ENCODE peak calls at places on chromosomes 2 and 18, in five cellular contexts. H is A549, V is mesendoderm, J is neuronal stem cell, E is fibroblast of lung. I is an unnamed sample.

GRCh38 chr2:37472959-37473358 is 128.5 kb downstream of the QPCT start:
- DNase-seq in V (peak), J (no peak), H (peak), E (peak), I (no peak)

GRCh38 chr18:3498705-3499451 is 48.9 kb downstream of the TGIF1 start:
- DNase-seq in H (peak), V (peak), J (peak), E (peak), I (no peak)

GRCh38 chr2:3404495-3404894 is 25.0 kb downstream of the TRAPPC12 start:
- DNase-seq in J (no peak), V (no peak), H (no peak), E (no peak), I (no peak)

GRCh38 chr2:10028988-10029874 is 14.1 kb upstream of the KLF11 start:
- DNase-seq in E (no peak), V (peak), H (no peak), J (no peak), I (no peak)

GRCh38 chr2:176199902-176200301 is 11.4 kb downstream of the HOXD1 start:
- DNase-seq in J (no peak), V (no peak), E (no peak), H (no peak), I (no peak)

GRCh38 chr2:63819765-63820717 is 21.7 kb upstream of the UGP2 start:
- DNase-seq in V (peak), J (no peak), E (peak), H (no peak), I (no peak)

GRCh38 chr18:52963481-52963880 is 623.5 kb downstream of the DCC start:
- DNase-seq in H (no peak), J (no peak), V (peak), E (no peak), I (no peak)

GRCh38 chr2:160246356-160246755 is 46.3 kb upstream of the ITGB6 start:
- DNase-seq in V (no peak), H (peak), J (no peak), E (peak), I (no peak)

GRCh38 chr2:20450201-20451108 is 3.6 kb downstream of the RHOB start:
- DNase-seq in J (no peak), H (peak), V (peak), E (peak), I (no peak)

GRCh38 chr2:72915907-72916742 is 1.2 kb upstream of the EMX1 start:
- DNase-seq in V (peak), E (peak), J (peak), H (peak), I (no peak)

GRCh38 chr18:57539702-57540101 is 46.8 kb downstream of the FECH start:
- DNase-seq in E (no peak), V (no peak), H (no peak), J (no peak), I (no peak)

GRCh38 chr2:81658227-81658626 is 1353.7 kb upstream of the LRRTM1 start:
- DNase-seq in J (no peak), V (no peak), H (peak), E (no peak), I (no peak)

GRCh38 chr2:150028337-150028736 is 440.8 kb upstream of the MMADHC start:
- DNase-seq in V (no peak), H (no peak), E (no peak), J (no peak), I (no peak)

GRCh38 chr2:143841935-143842334 is 678.0 kb downstream of the ZEB2 start:
- DNase-seq in H (peak), E (peak), J (no peak), V (peak), I (no peak)

GRCh38 chr2:235235977-235236767 is 257.7 kb upstream of the AGAP1 start:
- DNase-seq in V (no peak), J (no peak), H (no peak), E (no peak), I (no peak)

GRCh38 chr18:13563390-13563805 is 163.0 kb downstream of the FAM210A start:
- DNase-seq in J (no peak), E (no peak), V (no peak), H (no peak), I (no peak)

GRCh38 chr2:235734700-235735205 is 240.9 kb downstream of the AGAP1 start:
- DNase-seq in E (no peak), V (no peak), J (no peak), H (no peak), I (no peak)

GRCh38 chr2:68292108-68292710 is 27.5 kb downstream of the CNRIP1 start:
- DNase-seq in H (peak), J (no peak), E (peak), V (peak), I (peak)

GRCh38 chr18:49018961-49019445 is 68.2 kb upstream of the SMAD7 start:
- DNase-seq in J (no peak), E (no peak), V (no peak), H (no peak), I (no peak)

GRCh38 chr2:77013932-77014331 is 508.2 kb downstream of the LRRTM4 start:
- DNase-seq in E (no peak), V (no peak), H (no peak), J (no peak), I (no peak)

GRCh38 chr18:63237486-63237885 is 82.1 kb downstream of the BCL2 start:
- DNase-seq in E (no peak), H (peak), J (peak), V (peak), I (no peak)

GRCh38 chr18:76847926-76848325 is 25.6 kb downstream of the ZNF236 start:
- DNase-seq in E (no peak), V (peak), H (peak), J (no peak), I (no peak)

GRCh38 chr2:233476083-233476410 is 90.5 kb downstream of the USP40 start:
- DNase-seq in H (no peak), J (no peak), V (no peak), E (no peak), I (no peak)
- H3K4me3 ChIP-seq in H (no peak), J (no peak), V (no peak), E (no peak), I (no peak)

GRCh38 chr2:12727641-12728040 is 10.9 kb downstream of the TRIB2 start:
- DNase-seq in V (no peak), E (no peak), H (no peak), J (no peak), I (no peak)

GRCh38 chr2:12726271-12726670 is 9.5 kb downstream of the TRIB2 start:
- DNase-seq in V (no peak), H (no peak), E (no peak), J (no peak), I (no peak)

GRCh38 chr2:12723741-12724463 is 7.2 kb downstream of the TRIB2 start:
- DNase-seq in H (no peak), J (no peak), V (peak), E (no peak), I (no peak)

GRCh38 chr2:12727085-12727484 is 10.3 kb downstream of the TRIB2 start:
- DNase-seq in H (no peak), J (no peak), V (no peak), E (no peak), I (no peak)

DNA sequence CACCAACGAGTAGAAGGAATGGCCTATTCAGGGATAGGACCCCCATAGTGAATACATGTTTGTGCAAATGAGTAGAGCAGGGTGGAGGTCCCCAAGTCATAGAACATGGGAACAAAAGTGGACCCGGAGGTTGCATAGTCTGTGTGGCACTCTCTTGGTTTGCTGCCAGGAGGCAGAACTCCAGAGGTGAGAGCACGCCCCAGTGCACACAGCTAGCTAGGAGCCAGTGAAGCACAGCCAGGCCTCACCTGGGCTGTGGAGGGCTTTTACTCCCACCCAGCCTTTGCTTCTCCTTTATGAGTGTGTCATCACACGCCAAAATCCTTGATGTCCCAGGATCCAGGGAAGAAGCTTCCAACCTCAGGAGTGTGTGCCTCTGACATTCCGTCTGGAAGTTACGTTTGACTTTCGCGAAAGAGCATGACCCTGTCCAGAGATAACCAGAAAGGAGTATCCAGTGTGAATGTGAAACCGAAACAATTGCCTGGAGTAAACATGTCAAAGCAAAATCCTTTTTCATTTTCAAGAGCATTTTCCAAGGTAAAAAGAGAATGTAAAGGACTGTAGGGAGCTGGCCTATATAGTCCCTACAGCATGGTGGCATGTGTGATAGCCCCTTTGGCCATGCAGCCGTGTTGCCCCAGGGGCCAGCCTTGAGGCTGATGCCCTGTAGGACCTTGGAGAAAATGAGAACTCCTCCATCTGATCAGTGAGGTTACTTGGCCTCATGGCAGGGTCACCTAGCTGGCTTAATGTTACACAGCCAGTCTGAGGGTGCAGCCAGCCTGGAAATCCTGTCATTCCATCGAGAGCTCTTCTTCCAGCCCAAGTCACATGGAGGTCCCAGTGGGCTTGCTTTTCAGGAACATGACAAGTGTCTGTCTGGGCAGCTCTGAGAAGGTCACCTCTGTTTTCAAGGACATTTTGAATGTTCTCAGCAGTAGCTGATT is 8.8 kb downstream of the TRIB2 start:
- DNase-seq in H (no peak), E (no peak), V (no peak), J (no peak), I (no peak)
- H3K4me2 ChIP-seq in H (no peak), E (peak), V (no peak), J (no peak), I (no peak)

DNA sequence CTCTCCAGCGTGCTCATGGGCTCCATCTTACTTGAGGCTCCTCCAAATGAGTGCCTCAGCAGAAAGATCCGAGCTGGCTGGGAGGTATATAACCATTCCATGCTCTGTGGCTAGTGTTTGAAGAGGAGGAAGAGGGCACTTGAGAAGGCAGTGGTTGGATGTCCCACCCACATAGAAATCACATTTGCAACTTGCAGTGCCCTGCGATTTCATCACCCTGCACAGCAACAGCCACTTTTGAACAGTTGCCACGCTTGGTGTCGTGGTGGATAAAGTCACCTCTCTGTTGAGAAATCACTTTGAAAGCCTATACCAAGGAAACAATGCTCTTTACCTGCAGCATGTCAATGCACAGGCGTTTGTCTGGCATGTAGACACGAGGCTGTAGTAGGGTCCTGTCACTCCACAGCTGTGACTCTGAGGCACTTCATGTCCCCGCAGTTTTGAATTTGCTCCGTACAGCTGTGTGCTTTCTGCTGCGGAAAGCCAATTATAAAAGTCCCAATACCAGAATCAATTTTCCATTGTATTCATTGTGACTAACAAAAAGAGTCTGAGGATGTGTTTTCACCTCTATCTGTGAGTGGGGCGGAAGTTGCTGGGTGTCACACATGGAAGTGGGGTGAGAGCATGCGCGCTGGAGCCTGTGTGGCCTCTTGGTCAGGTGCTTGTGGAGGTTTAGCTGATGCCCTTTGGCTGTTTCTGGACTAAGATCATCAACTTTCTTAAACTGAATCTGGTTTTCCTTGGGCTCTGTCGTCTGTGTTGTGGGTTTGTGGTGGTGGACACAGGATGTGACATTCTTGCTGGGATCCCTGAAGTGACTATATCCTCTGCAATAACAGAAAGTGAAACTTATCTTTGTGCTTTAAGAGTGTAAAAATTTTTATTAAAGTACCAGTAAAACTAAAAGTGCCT is 2.8 kb downstream of the CNDP2 start:
- DNase-seq in H (no peak), V (no peak), E (peak), J (no peak), I (peak)
- H3K4me3 ChIP-seq in H (no peak), V (no peak), E (no peak), J (no peak), I (peak)

GRCh38 chr2:48423376-48423775 is 106.6 kb upstream of the STON1 start:
- DNase-seq in E (peak), J (no peak), H (peak), V (peak), I (no peak)
- H3K4me2 ChIP-seq in E (no peak), J (no peak), H (no peak), V (no peak), I (no peak)

GRCh38 chr2:218993345-218994315 is at the start of gene CRYBA2:
- DNase-seq in V (peak), E (no peak), H (no peak), J (no peak), I (no peak)
- H3K4me3 ChIP-seq in V (no peak), E (peak), H (no peak), J (no peak), I (no peak)

DNA sequence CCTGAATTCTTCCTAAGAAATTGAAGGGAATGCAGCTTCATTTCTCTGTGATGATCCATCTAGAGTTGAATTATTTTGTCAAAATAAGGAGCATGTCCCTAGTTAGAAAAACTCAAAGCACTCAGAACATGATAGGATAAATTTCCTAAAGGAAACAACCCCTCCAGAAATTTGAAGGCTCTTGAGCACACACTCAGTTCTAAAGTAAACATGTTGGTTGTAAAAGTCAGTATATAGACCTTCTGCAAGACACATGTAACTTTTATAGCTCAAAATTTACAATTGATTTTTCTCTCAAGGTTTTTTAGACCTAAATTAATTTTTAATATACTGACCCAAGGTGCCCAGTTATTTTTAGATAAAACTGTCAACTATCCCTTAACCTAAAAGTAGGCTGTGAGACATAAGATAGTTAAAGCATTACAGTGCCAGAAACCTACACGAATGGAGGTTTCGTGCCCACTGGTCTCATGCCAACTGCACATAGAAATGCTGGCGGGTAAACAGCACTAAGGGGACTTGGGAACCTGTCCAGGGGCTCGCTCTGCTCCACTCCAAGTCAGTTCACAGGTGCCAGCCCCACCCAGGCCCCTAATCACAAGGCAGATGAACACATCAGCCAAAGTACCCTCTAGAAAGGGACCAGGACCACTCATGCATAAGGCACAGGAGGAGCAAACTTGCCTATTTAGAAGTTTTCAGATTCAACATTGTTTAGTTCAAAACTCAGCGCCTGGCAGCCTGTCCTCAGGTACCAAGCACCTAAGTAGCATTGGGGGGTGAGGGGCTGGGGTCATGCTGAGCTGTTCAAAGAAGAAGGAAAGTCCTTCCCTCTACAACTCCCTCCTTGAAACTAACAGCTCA is 106.5 kb downstream of the SMC6 start:
- DNase-seq in J (no peak), E (no peak), H (no peak), V (no peak), I (no peak)
- H3K4me2 ChIP-seq in J (no peak), E (no peak), H (no peak), V (no peak), I (no peak)

DNA sequence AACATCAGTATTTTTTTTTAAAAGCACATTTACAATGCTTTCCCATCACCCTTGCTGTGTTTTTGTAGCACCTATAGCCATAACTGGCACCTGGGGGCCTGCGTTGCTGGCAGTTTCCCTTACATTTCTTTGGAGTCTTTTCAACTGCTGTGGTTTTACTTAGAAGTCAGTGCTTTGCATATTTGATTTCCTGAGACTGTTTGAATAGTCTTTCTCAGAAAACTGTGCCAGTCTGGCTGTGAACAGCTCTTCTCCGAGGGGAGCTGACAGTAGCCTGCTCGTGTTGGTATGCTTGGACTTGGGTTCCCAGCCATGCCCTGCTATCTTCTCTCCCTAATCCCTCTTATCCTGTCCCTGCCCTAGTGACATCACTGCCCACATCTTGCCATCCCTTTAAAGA is 81.5 kb downstream of the DPP4 start:
- DNase-seq in J (no peak), V (peak), E (no peak), H (no peak), I (peak)
- H3K4me3 ChIP-seq in J (no peak), V (no peak), E (no peak), H (no peak), I (peak)